ENCODE peak calls at places on chromosomes 7 and 10, in four cellular contexts. U is RWPE2; M is MM.1S; O is naive thymus-derived CD4-positive, alpha-beta T cell. P is an unnamed sample. For H3K4me1 and H3K27me3, the result is how much of the 10 kb centered on the place peaks cover.

GRCh38 chr7:129778770-129779601 is 167.5 kb downstream of the NRF1 start:
- DNase-seq in U (no peak), O (no peak), M (peak), P (no peak)

GRCh38 chr7:135088566-135088965 is 59.3 kb upstream of the TMEM140 start:
- DNase-seq in U (no peak), M (no peak), O (no peak), P (no peak)

GRCh38 chr10:70672165-70672992 is at the start of gene ADAMTS14:
- DNase-seq in M (peak), O (no peak), U (no peak), P (no peak)

GRCh38 chr10:74926791-74927585 is 100.6 kb downstream of the KAT6B start:
- DNase-seq in O (no peak), M (no peak), U (no peak), P (no peak)

GRCh38 chr7:36749282-36749960 is 25.1 kb upstream of the AOAH start:
- DNase-seq in M (no peak), O (no peak), U (no peak), P (no peak)

GRCh38 chr10:75342397-75342796 is 59.2 kb downstream of the ZNF503 start:
- DNase-seq in O (no peak), M (no peak), U (no peak), P (no peak)

GRCh38 chr7:20280475-20281351 is 50.0 kb upstream of the ITGB8 start:
- DNase-seq in U (no peak), O (no peak), M (no peak), P (no peak)

GRCh38 chr10:118447478-118447877 is 105.4 kb upstream of the FAM204A start:
- DNase-seq in O (no peak), U (peak), M (no peak), P (no peak)

GRCh38 chr10:120571256-120571655 is 114.2 kb downstream of the PLPP4 start:
- DNase-seq in M (no peak), O (no peak), U (no peak), P (no peak)

GRCh38 chr7:13981070-13981469 is 8.4 kb downstream of the ETV1 start:
- DNase-seq in U (no peak), M (no peak), O (no peak), P (no peak)

GRCh38 chr7:29488977-29489376 is 74.7 kb upstream of the PRR15 start:
- DNase-seq in O (no peak), M (no peak), U (no peak), P (no peak)

GRCh38 chr7:26987338-26987737 is 108.5 kb downstream of the HOXA1 start:
- DNase-seq in U (no peak), M (no peak), O (no peak), P (no peak)

GRCh38 chr7:107938448-107939250 is 47.7 kb downstream of the DLD start:
- DNase-seq in O (no peak), U (no peak), M (no peak), P (no peak)

GRCh38 chr7:117110480-117111315 is 157.4 kb downstream of the ST7 start:
- DNase-seq in M (peak), U (no peak), O (peak), P (no peak)

GRCh38 chr7:34281260-34281659 is 375.9 kb downstream of the BMPER start:
- DNase-seq in U (no peak), O (no peak), M (no peak), P (no peak)

GRCh38 chr7:32936686-32937085 is 20.6 kb upstream of the FKBP9 start:
- DNase-seq in M (no peak), O (no peak), U (no peak), P (no peak)

GRCh38 chr10:33697016-33697415 is 362.5 kb upstream of the NRP1 start:
- DNase-seq in M (no peak), O (no peak), U (no peak), P (no peak)

GRCh38 chr7:22329816-22330524 is 27.0 kb downstream of the RAPGEF5 start:
- DNase-seq in U (no peak), O (no peak), M (no peak), P (no peak)
- H3K4me1 ChIP-seq in U (under half), O (under half), M (under half), P (under half)

GRCh38 chr10:110758128-110758527 is 113.6 kb upstream of the PDCD4 start:
- DNase-seq in U (no peak), O (no peak), M (no peak), P (no peak)

GRCh38 chr10:110755781-110756180 is 111.6 kb downstream of the RBM20 start:
- DNase-seq in O (no peak), M (no peak), U (no peak), P (no peak)

GRCh38 chr10:110757563-110757962 is 113.4 kb downstream of the RBM20 start:
- DNase-seq in O (no peak), U (no peak), M (no peak), P (no peak)

GRCh38 chr10:110758898-110759297 is 112.8 kb upstream of the PDCD4 start:
- DNase-seq in M (no peak), U (no peak), O (no peak), P (no peak)

GRCh38 chr10:110756886-110757285 is 112.8 kb downstream of the RBM20 start:
- DNase-seq in M (no peak), U (no peak), O (no peak), P (no peak)
- H3K27me3 ChIP-seq in M (under half), U (under half), O (under half), P (under half)

GRCh38 chr7:74291535-74291934 is 2.3 kb downstream of the CLIP2 start:
- DNase-seq in O (no peak), U (no peak), M (no peak), P (no peak)
- H3K4me1 ChIP-seq in O (under half), U (under half), M (under half), P (under half)

GRCh38 chr7:151890355-151891004 is 13.6 kb upstream of the PRKAG2 start:
- DNase-seq in M (no peak), U (no peak), O (no peak), P (no peak)

GRCh38 chr7:151889406-151890354 is 12.8 kb upstream of the PRKAG2 start:
- DNase-seq in U (no peak), O (no peak), M (no peak), P (no peak)

GRCh38 chr7:151888716-151889115 is 11.8 kb upstream of the PRKAG2 start:
- DNase-seq in U (no peak), O (no peak), M (no peak), P (no peak)

GRCh38 chr7:151886783-151887182 is 9.9 kb upstream of the PRKAG2 start:
- DNase-seq in M (no peak), U (no peak), O (no peak), P (no peak)

GRCh38 chr7:151888079-151888673 is 11.3 kb upstream of the PRKAG2 start:
- DNase-seq in O (no peak), U (no peak), M (no peak), P (no peak)
- H3K27me3 ChIP-seq in O (under half), U (under half), M (half or more), P (under half)

GRCh38 chr7:2812831-2813230 is 31.3 kb downstream of the GNA12 start:
- DNase-seq in M (no peak), O (no peak), U (no peak), P (no peak)
- H3K4me1 ChIP-seq in M (under half), O (under half), U (under half), P (under half)

GRCh38 chr7:1647961-1648631 is 22.0 kb upstream of the ELFN1 start:
- DNase-seq in O (no peak), U (peak), M (no peak), P (no peak)
- H3K27me3 ChIP-seq in O (under half), U (under half), M (half or more), P (under half)

GRCh38 chr10:89357096-89357495 is 20.8 kb upstream of the IFIT1B start:
- DNase-seq in U (no peak), O (no peak), M (no peak), P (no peak)

GRCh38 chr10:89355373-89355772 is 22.5 kb upstream of the IFIT1B start:
- DNase-seq in M (no peak), O (no peak), U (no peak), P (no peak)

GRCh38 chr10:89352039-89352597 is 24.3 kb downstream of the IFIT3 start:
- DNase-seq in M (peak), O (no peak), U (peak), P (no peak)

GRCh38 chr10:89351402-89352038 is 23.7 kb downstream of the IFIT3 start:
- DNase-seq in M (peak), O (no peak), U (no peak), P (no peak)

DNA sequence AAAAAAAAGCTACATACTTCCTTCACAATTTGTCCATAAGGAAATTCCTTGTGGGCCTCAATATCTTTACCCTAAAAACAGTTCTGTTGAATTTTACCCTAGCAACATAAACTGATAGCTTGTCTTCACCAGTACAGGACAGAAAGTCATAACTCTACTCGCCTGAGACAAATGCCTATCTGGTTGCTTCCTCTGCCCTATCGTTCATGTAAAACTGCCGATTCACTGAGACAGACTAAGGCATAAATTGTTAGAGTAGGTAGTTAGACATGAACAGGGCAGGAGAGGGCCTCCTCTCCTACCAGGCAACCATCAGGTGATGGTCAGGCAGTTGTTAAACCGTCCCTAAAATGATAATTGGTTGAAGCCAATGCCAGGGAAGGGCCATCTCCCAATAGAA is 25.0 kb downstream of the IFIT3 start:
- DNase-seq in U (no peak), M (no peak), O (no peak), P (no peak)
- H3K4me1 ChIP-seq in U (under half), M (under half), O (under half), P (under half)

GRCh38 chr7:1421946-1422345 is 37.3 kb downstream of the MICALL2 start:
- DNase-seq in U (no peak), M (no peak), O (no peak), P (no peak)

GRCh38 chr7:1419688-1420087 is 39.6 kb downstream of the MICALL2 start:
- DNase-seq in O (no peak), U (no peak), M (no peak), P (no peak)

GRCh38 chr7:1422512-1423265 is 36.6 kb downstream of the MICALL2 start:
- DNase-seq in O (no peak), U (no peak), M (no peak), P (no peak)

GRCh38 chr7:1419310-1419634 is 40.0 kb downstream of the MICALL2 start:
- DNase-seq in U (no peak), O (no peak), M (no peak), P (no peak)

DNA sequence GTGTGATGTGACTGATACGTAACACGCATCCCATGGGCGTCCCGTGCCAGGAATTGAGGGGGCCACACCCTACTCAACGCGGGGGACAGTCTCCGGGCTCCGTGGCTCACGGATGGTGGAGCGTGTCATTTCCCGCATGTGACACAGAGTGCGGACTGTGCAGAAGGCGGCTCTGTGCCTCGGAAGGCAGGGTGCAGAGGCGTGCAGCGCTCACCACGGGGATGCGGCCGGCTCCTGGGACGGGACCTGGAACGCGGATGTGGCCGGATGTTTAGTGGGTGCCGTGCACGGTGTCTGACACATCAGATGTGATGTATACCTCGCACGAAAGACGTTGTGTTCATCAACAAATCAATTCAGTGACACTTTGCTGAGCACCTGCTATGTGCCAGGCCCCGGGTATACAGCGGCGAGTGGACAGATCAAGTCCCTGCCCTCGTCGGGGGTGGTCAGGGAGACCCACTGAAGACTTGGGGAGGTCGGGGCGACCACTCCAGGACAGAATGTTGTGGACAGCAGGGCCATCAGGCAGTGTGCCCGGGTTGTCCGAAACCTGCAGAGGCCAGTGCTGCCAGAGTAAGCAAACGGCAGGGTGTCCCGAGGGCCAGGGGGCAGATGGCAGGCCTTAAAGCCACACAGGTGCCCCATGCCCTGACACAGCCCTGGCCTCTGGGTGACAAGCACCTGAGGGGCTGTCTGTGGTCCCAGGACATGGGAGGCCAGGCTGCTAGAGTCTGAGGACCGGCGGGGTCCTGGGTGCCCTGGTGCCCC is 38.1 kb downstream of the MICALL2 start:
- DNase-seq in M (no peak), U (no peak), O (no peak), P (no peak)
- H3K27me3 ChIP-seq in M (half or more), U (under half), O (under half), P (under half)

GRCh38 chr10:126243976-126244375 is 144.3 kb downstream of the ADAM12 start:
- DNase-seq in M (no peak), U (no peak), O (no peak), P (no peak)

GRCh38 chr10:126245501-126245900 is 142.8 kb downstream of the ADAM12 start:
- DNase-seq in M (no peak), U (no peak), O (no peak), P (no peak)

GRCh38 chr10:126242352-126243260 is 145.7 kb downstream of the ADAM12 start:
- DNase-seq in M (no peak), U (no peak), O (no peak), P (no peak)

GRCh38 chr10:126240483-126240882 is 147.8 kb downstream of the ADAM12 start:
- DNase-seq in U (no peak), M (no peak), O (no peak), P (no peak)

GRCh38 chr10:126243306-126243705 is 145.0 kb downstream of the ADAM12 start:
- DNase-seq in U (no peak), O (no peak), M (no peak), P (no peak)
- H3K4me1 ChIP-seq in U (under half), O (under half), M (under half), P (under half)